ENCODE peak calls at places on chromosomes 2 and 18, in nine cellular contexts. One of them, this sample, is unnamed.

GRCh38 chr2:74497777-74498499 is 1.5 kb downstream of the LBX2 start:
- DNase-seq in cardiac muscle cell: no peak
- DNase-seq in hepatocyte: no peak
- DNase-seq in lung: no peak
- DNase-seq in cardiac fibroblast: no peak
- DNase-seq in fibroblast of lung: no peak
- DNase-seq in bronchial epithelial cell: no peak
- DNase-seq in foreskin fibroblast: peak
- DNase-seq in HFF-Myc: no peak
- DNase-seq in this sample: no peak

GRCh38 chr2:144364988-144365738 is 154.8 kb downstream of the ZEB2 start:
- DNase-seq in cardiac muscle cell: no peak
- DNase-seq in hepatocyte: no peak
- DNase-seq in lung: no peak
- DNase-seq in cardiac fibroblast: no peak
- DNase-seq in fibroblast of lung: peak
- DNase-seq in bronchial epithelial cell: no peak
- DNase-seq in foreskin fibroblast: no peak
- DNase-seq in HFF-Myc: no peak
- DNase-seq in this sample: no peak

GRCh38 chr2:109174626-109175349 is 45.8 kb downstream of the SH3RF3 start:
- DNase-seq in cardiac muscle cell: no peak
- DNase-seq in hepatocyte: no peak
- DNase-seq in lung: no peak
- DNase-seq in cardiac fibroblast: no peak
- DNase-seq in fibroblast of lung: no peak
- DNase-seq in bronchial epithelial cell: no peak
- DNase-seq in foreskin fibroblast: no peak
- DNase-seq in HFF-Myc: no peak
- DNase-seq in this sample: no peak

GRCh38 chr2:173866858-173867620 is 98.1 kb downstream of the SP3 start:
- DNase-seq in cardiac muscle cell: peak
- DNase-seq in hepatocyte: no peak
- DNase-seq in lung: no peak
- DNase-seq in cardiac fibroblast: peak
- DNase-seq in fibroblast of lung: no peak
- DNase-seq in bronchial epithelial cell: no peak
- DNase-seq in foreskin fibroblast: peak
- DNase-seq in HFF-Myc: peak
- DNase-seq in this sample: no peak

GRCh38 chr2:6940820-6941219 is 23.6 kb downstream of the RNF144A start:
- DNase-seq in cardiac muscle cell: no peak
- DNase-seq in hepatocyte: no peak
- DNase-seq in lung: no peak
- DNase-seq in cardiac fibroblast: no peak
- DNase-seq in fibroblast of lung: no peak
- DNase-seq in bronchial epithelial cell: no peak
- DNase-seq in foreskin fibroblast: no peak
- DNase-seq in HFF-Myc: no peak
- DNase-seq in this sample: no peak

GRCh38 chr2:79139423-79139822 is 19.1 kb downstream of the REG1A start:
- DNase-seq in cardiac muscle cell: no peak
- DNase-seq in hepatocyte: no peak
- DNase-seq in lung: no peak
- DNase-seq in cardiac fibroblast: no peak
- DNase-seq in fibroblast of lung: no peak
- DNase-seq in bronchial epithelial cell: no peak
- DNase-seq in foreskin fibroblast: no peak
- DNase-seq in HFF-Myc: no peak
- DNase-seq in this sample: no peak

GRCh38 chr2:71995067-71995665 is 152.5 kb downstream of the CYP26B1 start:
- DNase-seq in cardiac muscle cell: peak
- DNase-seq in hepatocyte: peak
- DNase-seq in lung: no peak
- DNase-seq in cardiac fibroblast: peak
- DNase-seq in fibroblast of lung: peak
- DNase-seq in bronchial epithelial cell: peak
- DNase-seq in foreskin fibroblast: peak
- DNase-seq in HFF-Myc: peak
- DNase-seq in this sample: no peak

GRCh38 chr18:3875376-3875775 is 425.4 kb downstream of the TGIF1 start:
- DNase-seq in cardiac muscle cell: no peak
- DNase-seq in hepatocyte: no peak
- DNase-seq in lung: no peak
- DNase-seq in cardiac fibroblast: no peak
- DNase-seq in fibroblast of lung: no peak
- DNase-seq in bronchial epithelial cell: no peak
- DNase-seq in foreskin fibroblast: no peak
- DNase-seq in HFF-Myc: no peak
- DNase-seq in this sample: no peak

GRCh38 chr18:12005542-12006487 is 24.5 kb downstream of the IMPA2 start:
- DNase-seq in cardiac muscle cell: no peak
- DNase-seq in hepatocyte: peak
- DNase-seq in lung: no peak
- DNase-seq in cardiac fibroblast: no peak
- DNase-seq in fibroblast of lung: peak
- DNase-seq in bronchial epithelial cell: peak
- DNase-seq in foreskin fibroblast: no peak
- DNase-seq in HFF-Myc: no peak
- DNase-seq in this sample: no peak

GRCh38 chr18:57585421-57585820 is 1.1 kb downstream of the FECH start:
- DNase-seq in cardiac muscle cell: peak
- DNase-seq in hepatocyte: no peak
- DNase-seq in lung: no peak
- DNase-seq in cardiac fibroblast: peak
- DNase-seq in fibroblast of lung: peak
- DNase-seq in bronchial epithelial cell: peak
- DNase-seq in foreskin fibroblast: no peak
- DNase-seq in HFF-Myc: no peak
- DNase-seq in this sample: no peak

GRCh38 chr2:124810132-124810531 is 785.0 kb downstream of the CNTNAP5 start:
- DNase-seq in cardiac muscle cell: peak
- DNase-seq in hepatocyte: peak
- DNase-seq in lung: no peak
- DNase-seq in cardiac fibroblast: peak
- DNase-seq in fibroblast of lung: no peak
- DNase-seq in bronchial epithelial cell: peak
- DNase-seq in foreskin fibroblast: no peak
- DNase-seq in HFF-Myc: no peak
- DNase-seq in this sample: peak

GRCh38 chr18:49850636-49851035 is 37.3 kb upstream of the ACAA2 start:
- DNase-seq in cardiac muscle cell: no peak
- DNase-seq in hepatocyte: no peak
- DNase-seq in lung: no peak
- DNase-seq in cardiac fibroblast: no peak
- DNase-seq in fibroblast of lung: no peak
- DNase-seq in bronchial epithelial cell: no peak
- DNase-seq in foreskin fibroblast: no peak
- DNase-seq in HFF-Myc: no peak
- DNase-seq in this sample: no peak

GRCh38 chr2:176763871-176764404 is 448.7 kb upstream of the HNRNPA3 start:
- DNase-seq in cardiac muscle cell: no peak
- DNase-seq in hepatocyte: no peak
- DNase-seq in lung: no peak
- DNase-seq in cardiac fibroblast: no peak
- DNase-seq in fibroblast of lung: no peak
- DNase-seq in bronchial epithelial cell: peak
- DNase-seq in foreskin fibroblast: no peak
- DNase-seq in HFF-Myc: no peak
- DNase-seq in this sample: no peak

GRCh38 chr2:160920791-160921303 is 239.4 kb upstream of the TANK start:
- DNase-seq in cardiac muscle cell: peak
- DNase-seq in hepatocyte: peak
- DNase-seq in lung: no peak
- DNase-seq in cardiac fibroblast: peak
- DNase-seq in fibroblast of lung: peak
- DNase-seq in bronchial epithelial cell: no peak
- DNase-seq in foreskin fibroblast: peak
- DNase-seq in HFF-Myc: peak
- DNase-seq in this sample: no peak

GRCh38 chr2:9378433-9379371 is 44.6 kb downstream of the ITGB1BP1 start:
- DNase-seq in cardiac muscle cell: peak
- DNase-seq in hepatocyte: peak
- DNase-seq in lung: no peak
- DNase-seq in cardiac fibroblast: peak
- DNase-seq in fibroblast of lung: peak
- DNase-seq in bronchial epithelial cell: peak
- DNase-seq in foreskin fibroblast: peak
- DNase-seq in HFF-Myc: peak
- DNase-seq in this sample: no peak

GRCh38 chr18:2441544-2441943 is 129.8 kb downstream of the METTL4 start:
- DNase-seq in cardiac muscle cell: no peak
- DNase-seq in hepatocyte: no peak
- DNase-seq in lung: no peak
- DNase-seq in cardiac fibroblast: no peak
- DNase-seq in fibroblast of lung: peak
- DNase-seq in bronchial epithelial cell: no peak
- DNase-seq in foreskin fibroblast: peak
- DNase-seq in HFF-Myc: peak
- DNase-seq in this sample: no peak

GRCh38 chr2:177784449-177784845 is 288.1 kb downstream of the PDE11A start:
- DNase-seq in cardiac muscle cell: peak
- DNase-seq in hepatocyte: no peak
- DNase-seq in lung: no peak
- DNase-seq in cardiac fibroblast: peak
- DNase-seq in fibroblast of lung: peak
- DNase-seq in bronchial epithelial cell: peak
- DNase-seq in foreskin fibroblast: peak
- DNase-seq in HFF-Myc: no peak
- DNase-seq in this sample: no peak

GRCh38 chr2:188978291-188979081 is 4.3 kb downstream of the COL3A1 start:
- DNase-seq in cardiac muscle cell: peak
- DNase-seq in hepatocyte: peak
- DNase-seq in lung: no peak
- DNase-seq in cardiac fibroblast: peak
- DNase-seq in fibroblast of lung: peak
- DNase-seq in bronchial epithelial cell: peak
- DNase-seq in foreskin fibroblast: peak
- DNase-seq in HFF-Myc: no peak
- DNase-seq in this sample: peak

GRCh38 chr2:226649871-226650660 is 149.6 kb downstream of the IRS1 start:
- DNase-seq in cardiac muscle cell: peak
- DNase-seq in hepatocyte: peak
- DNase-seq in lung: peak
- DNase-seq in cardiac fibroblast: peak
- DNase-seq in fibroblast of lung: peak
- DNase-seq in bronchial epithelial cell: peak
- DNase-seq in foreskin fibroblast: peak
- DNase-seq in HFF-Myc: peak
- DNase-seq in this sample: peak

GRCh38 chr2:109284816-109285215 is 155.8 kb downstream of the SH3RF3 start:
- DNase-seq in cardiac muscle cell: peak
- DNase-seq in hepatocyte: peak
- DNase-seq in lung: no peak
- DNase-seq in cardiac fibroblast: peak
- DNase-seq in fibroblast of lung: peak
- DNase-seq in bronchial epithelial cell: no peak
- DNase-seq in foreskin fibroblast: peak
- DNase-seq in HFF-Myc: peak
- DNase-seq in this sample: no peak

GRCh38 chr2:36582556-36583350 is 15.2 kb downstream of the FEZ2 start:
- DNase-seq in cardiac muscle cell: no peak
- DNase-seq in hepatocyte: no peak
- DNase-seq in lung: no peak
- DNase-seq in cardiac fibroblast: no peak
- DNase-seq in fibroblast of lung: no peak
- DNase-seq in bronchial epithelial cell: no peak
- DNase-seq in foreskin fibroblast: no peak
- DNase-seq in HFF-Myc: no peak
- DNase-seq in this sample: no peak

DNA sequence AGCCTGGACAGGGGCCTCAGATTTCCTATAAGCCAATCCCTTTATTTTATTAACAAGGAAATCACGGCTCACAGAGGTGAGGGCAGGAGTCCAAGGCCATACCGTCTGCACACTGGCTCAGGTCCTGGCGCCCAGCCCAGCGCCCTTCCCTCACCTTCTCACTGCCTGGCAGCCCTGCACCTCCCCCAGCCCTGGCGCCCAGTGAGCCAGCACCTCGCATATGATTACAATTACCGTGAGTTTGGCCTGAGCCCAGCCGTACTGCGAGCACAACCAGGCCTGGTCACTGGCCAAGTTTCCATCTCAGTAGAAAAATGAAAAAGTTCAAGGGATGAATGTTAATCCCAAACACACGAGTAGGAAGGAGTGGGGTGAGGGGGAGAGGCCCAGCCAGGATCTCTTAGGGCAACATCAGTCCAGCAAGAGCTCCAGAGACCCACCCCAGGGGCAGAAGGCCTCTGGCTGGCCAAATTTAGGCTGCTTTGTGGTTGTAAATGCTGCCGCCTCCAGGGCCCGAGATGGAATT is 68.4 kb downstream of the MCFD2 start:
- DNase-seq in cardiac muscle cell: peak
- DNase-seq in hepatocyte: peak
- DNase-seq in lung: peak
- DNase-seq in cardiac fibroblast: peak
- DNase-seq in fibroblast of lung: peak
- DNase-seq in bronchial epithelial cell: peak
- DNase-seq in foreskin fibroblast: peak
- DNase-seq in HFF-Myc: peak
- DNase-seq in this sample: peak
- TF ChIP-seq CTCF in cardiac muscle cell: peak
- TF ChIP-seq CTCF in hepatocyte: no peak
- TF ChIP-seq CTCF in lung: no peak
- TF ChIP-seq CTCF in cardiac fibroblast: no peak
- TF ChIP-seq CTCF in fibroblast of lung: no peak
- TF ChIP-seq CTCF in bronchial epithelial cell: no peak
- TF ChIP-seq CTCF in foreskin fibroblast: no peak
- TF ChIP-seq CTCF in HFF-Myc: no peak
- TF ChIP-seq CTCF in this sample: no peak

GRCh38 chr2:233990261-233990798 is 60.2 kb upstream of the SPP2 start:
- DNase-seq in cardiac muscle cell: no peak
- DNase-seq in hepatocyte: no peak
- DNase-seq in lung: no peak
- DNase-seq in cardiac fibroblast: no peak
- DNase-seq in fibroblast of lung: peak
- DNase-seq in bronchial epithelial cell: no peak
- DNase-seq in foreskin fibroblast: no peak
- DNase-seq in HFF-Myc: no peak
- DNase-seq in this sample: no peak
- H3K4me3 ChIP-seq in cardiac muscle cell: no peak
- H3K4me3 ChIP-seq in hepatocyte: no peak
- H3K4me3 ChIP-seq in lung: no peak
- H3K4me3 ChIP-seq in cardiac fibroblast: no peak
- H3K4me3 ChIP-seq in fibroblast of lung: no peak
- H3K4me3 ChIP-seq in bronchial epithelial cell: no peak
- H3K4me3 ChIP-seq in foreskin fibroblast: no peak
- H3K4me3 ChIP-seq in HFF-Myc: no peak
- H3K4me3 ChIP-seq in this sample: no peak

GRCh38 chr2:128499367-128500135 is 180.9 kb upstream of the HS6ST1 start:
- DNase-seq in cardiac muscle cell: no peak
- DNase-seq in hepatocyte: no peak
- DNase-seq in lung: no peak
- DNase-seq in cardiac fibroblast: no peak
- DNase-seq in fibroblast of lung: no peak
- DNase-seq in bronchial epithelial cell: no peak
- DNase-seq in foreskin fibroblast: no peak
- DNase-seq in HFF-Myc: no peak
- DNase-seq in this sample: no peak
- TF ChIP-seq CTCF in cardiac muscle cell: no peak
- TF ChIP-seq CTCF in hepatocyte: no peak
- TF ChIP-seq CTCF in lung: no peak
- TF ChIP-seq CTCF in cardiac fibroblast: no peak
- TF ChIP-seq CTCF in fibroblast of lung: no peak
- TF ChIP-seq CTCF in bronchial epithelial cell: no peak
- TF ChIP-seq CTCF in foreskin fibroblast: no peak
- TF ChIP-seq CTCF in HFF-Myc: no peak
- TF ChIP-seq CTCF in this sample: no peak

GRCh38 chr2:163711244-163711643 is 24.6 kb downstream of the FIGN start:
- DNase-seq in cardiac muscle cell: no peak
- DNase-seq in hepatocyte: no peak
- DNase-seq in lung: no peak
- DNase-seq in cardiac fibroblast: no peak
- DNase-seq in fibroblast of lung: no peak
- DNase-seq in bronchial epithelial cell: no peak
- DNase-seq in foreskin fibroblast: no peak
- DNase-seq in HFF-Myc: no peak
- DNase-seq in this sample: no peak
- H3K4me3 ChIP-seq in cardiac muscle cell: no peak
- H3K4me3 ChIP-seq in hepatocyte: no peak
- H3K4me3 ChIP-seq in lung: no peak
- H3K4me3 ChIP-seq in cardiac fibroblast: no peak
- H3K4me3 ChIP-seq in fibroblast of lung: no peak
- H3K4me3 ChIP-seq in bronchial epithelial cell: no peak
- H3K4me3 ChIP-seq in foreskin fibroblast: no peak
- H3K4me3 ChIP-seq in HFF-Myc: no peak
- H3K4me3 ChIP-seq in this sample: no peak